ENCODE peak calls at places on chromosomes 11 and 22, in five cellular contexts. C is H9, A is neuronal stem cell, K is H1, O is trophoblast cell. Y is an unnamed sample.

GRCh38 chr22:26597026-26597425 is 7.1 kb upstream of the TPST2 start:
- DNase-seq in A (no peak), K (no peak), O (no peak), C (no peak), Y (no peak)

GRCh38 chr11:46889689-46890475 is 28.5 kb downstream of the LRP4 start:
- DNase-seq in A (peak), C (peak), O (peak), K (peak), Y (peak)

GRCh38 chr22:38201718-38202436 is at the start of gene MAFF:
- DNase-seq in A (peak), O (peak), C (peak), K (peak), Y (peak)

GRCh38 chr11:5580577-5580976 is at the start of gene OR52B6:
- DNase-seq in O (no peak), A (no peak), C (no peak), K (no peak), Y (no peak)

GRCh38 chr22:49159711-49160110 is 668.0 kb downstream of the BRD1 start:
- DNase-seq in C (no peak), A (no peak), O (no peak), K (no peak), Y (no peak)

GRCh38 chr11:28860898-28861297 is 752.7 kb downstream of the METTL15 start:
- DNase-seq in C (no peak), K (no peak), A (no peak), O (no peak), Y (peak)

GRCh38 chr11:99901175-99901574 is 785.9 kb upstream of the ARHGAP42 start:
- DNase-seq in A (no peak), O (no peak), C (no peak), K (no peak), Y (no peak)

GRCh38 chr22:37427128-37427710 is at the start of gene ELFN2:
- DNase-seq in C (no peak), K (no peak), O (no peak), A (no peak), Y (peak)

GRCh38 chr11:71222318-71223080 is 29.9 kb downstream of the SHANK2 start:
- DNase-seq in C (no peak), O (no peak), K (no peak), A (no peak), Y (no peak)

GRCh38 chr11:67356867-67357561 is 3.7 kb upstream of the POLD4 start:
- DNase-seq in C (peak), O (peak), K (peak), A (peak), Y (peak)

GRCh38 chr22:38034278-38034882 is 22.8 kb upstream of the PICK1 start:
- DNase-seq in K (peak), C (peak), O (peak), A (peak), Y (peak)

GRCh38 chr11:22711212-22711770 is 44.9 kb downstream of the GAS2 start:
- DNase-seq in K (no peak), C (no peak), O (peak), A (no peak), Y (no peak)

GRCh38 chr22:40083794-40084193 is 89.0 kb downstream of the FAM83F start:
- DNase-seq in C (no peak), O (no peak), A (no peak), K (no peak), Y (no peak)

GRCh38 chr22:32576553-32577255 is 102.1 kb downstream of the FBXO7 start:
- DNase-seq in O (no peak), C (no peak), K (no peak), A (no peak), Y (no peak)

GRCh38 chr11:91067666-91068065 is 844.8 kb upstream of the CHORDC1 start:
- DNase-seq in O (no peak), A (no peak), C (no peak), K (no peak), Y (no peak)

GRCh38 chr11:20355221-20356219 is 8.0 kb upstream of the HTATIP2 start:
- DNase-seq in K (no peak), O (peak), C (peak), A (no peak), Y (peak)

GRCh38 chr11:5037926-5038325 is 8.4 kb upstream of the OR52J3 start:
- DNase-seq in O (no peak), K (no peak), A (no peak), C (no peak), Y (no peak)

GRCh38 chr22:21698430-21699329 is 32.9 kb downstream of the PPIL2 start:
- DNase-seq in C (peak), O (no peak), A (no peak), K (no peak), Y (peak)

GRCh38 chr22:49965291-49966040 is 4.9 kb downstream of the PIM3 start:
- DNase-seq in A (no peak), C (peak), O (peak), K (peak), Y (no peak)

GRCh38 chr11:125494033-125494364 is 2.1 kb downstream of the FEZ1 start:
- DNase-seq in A (no peak), K (no peak), C (no peak), O (no peak), Y (no peak)

GRCh38 chr11:135017296-135017695 is 605.3 kb upstream of the B3GAT1 start:
- DNase-seq in O (no peak), A (no peak), K (no peak), C (no peak), Y (no peak)

GRCh38 chr11:69260622-69261021 is 33.3 kb upstream of the MYEOV start:
- DNase-seq in K (no peak), O (no peak), C (no peak), A (no peak), Y (peak)

GRCh38 chr11:112962854-112963367 is 1.7 kb downstream of the NCAM1 start:
- DNase-seq in O (no peak), K (peak), C (peak), A (peak), Y (peak)

GRCh38 chr22:24801906-24802504 is 4.0 kb upstream of the SGSM1 start:
- DNase-seq in C (no peak), A (no peak), O (no peak), K (no peak), Y (no peak)

GRCh38 chr11:128761339-128761738 is 67.5 kb downstream of the FLI1 start:
- DNase-seq in A (no peak), K (no peak), C (no peak), O (no peak), Y (no peak)

GRCh38 chr11:128759168-128759567 is 65.3 kb downstream of the FLI1 start:
- DNase-seq in C (no peak), K (no peak), O (no peak), A (no peak), Y (no peak)

GRCh38 chr11:128757886-128758612 is 64.2 kb downstream of the FLI1 start:
- DNase-seq in O (no peak), K (no peak), A (no peak), C (no peak), Y (no peak)

GRCh38 chr11:128757235-128757711 is 63.4 kb downstream of the FLI1 start:
- DNase-seq in K (no peak), O (no peak), A (no peak), C (peak), Y (peak)

DNA sequence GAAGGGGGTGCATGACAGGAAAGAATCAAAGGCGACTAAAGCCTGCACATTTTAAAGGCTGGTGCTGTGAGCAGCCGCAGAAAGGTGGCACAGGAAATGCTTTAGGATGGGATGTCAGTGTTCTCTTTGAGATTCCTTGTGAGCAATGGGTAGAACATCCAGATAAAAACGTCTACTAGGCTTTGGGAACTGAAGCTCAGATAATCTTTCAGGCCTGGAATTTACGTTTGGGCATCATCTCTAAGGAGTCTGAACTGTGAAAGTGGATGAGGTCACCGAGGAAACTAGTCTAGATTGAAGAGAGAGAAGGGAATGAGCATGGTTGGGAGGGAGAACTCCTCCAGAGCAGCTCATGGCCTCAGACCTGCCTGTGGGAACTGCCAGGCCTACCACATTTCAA is 65.7 kb downstream of the FLI1 start:
- DNase-seq in A (no peak), K (no peak), C (no peak), O (no peak), Y (peak)
- H2BK12ac ChIP-seq in A (no peak), K (no peak), C (no peak), O (no peak), Y (no peak)

GRCh38 chr22:45552017-45552411 is 49.3 kb downstream of the FBLN1 start:
- DNase-seq in C (peak), O (no peak), K (no peak), A (no peak), Y (no peak)

GRCh38 chr22:45552580-45553332 is 50.1 kb downstream of the FBLN1 start:
- DNase-seq in A (no peak), K (no peak), O (no peak), C (peak), Y (peak)

GRCh38 chr22:45554861-45555260 is 52.2 kb downstream of the FBLN1 start:
- DNase-seq in K (no peak), O (no peak), A (no peak), C (no peak), Y (no peak)

GRCh38 chr22:45553333-45554039 is 50.8 kb downstream of the FBLN1 start:
- DNase-seq in C (peak), K (peak), A (peak), O (peak), Y (peak)

GRCh38 chr22:45554040-45554406 is 51.3 kb downstream of the FBLN1 start:
- DNase-seq in O (no peak), K (no peak), C (no peak), A (no peak), Y (no peak)
- H2BK120ac ChIP-seq in O (no peak), K (no peak), C (no peak), A (no peak), Y (no peak)

GRCh38 chr11:88295028-88295427 is 42.5 kb downstream of the CTSC start:
- DNase-seq in K (no peak), O (no peak), A (no peak), C (no peak), Y (no peak)

GRCh38 chr11:88292156-88292844 is 45.2 kb downstream of the CTSC start:
- DNase-seq in K (no peak), A (no peak), C (no peak), O (no peak), Y (no peak)

GRCh38 chr11:88288560-88288959 is 49.0 kb downstream of the CTSC start:
- DNase-seq in O (no peak), K (no peak), A (no peak), C (no peak), Y (no peak)

GRCh38 chr11:88297320-88298263 is 39.9 kb downstream of the CTSC start:
- DNase-seq in A (no peak), K (no peak), O (no peak), C (no peak), Y (no peak)

DNA sequence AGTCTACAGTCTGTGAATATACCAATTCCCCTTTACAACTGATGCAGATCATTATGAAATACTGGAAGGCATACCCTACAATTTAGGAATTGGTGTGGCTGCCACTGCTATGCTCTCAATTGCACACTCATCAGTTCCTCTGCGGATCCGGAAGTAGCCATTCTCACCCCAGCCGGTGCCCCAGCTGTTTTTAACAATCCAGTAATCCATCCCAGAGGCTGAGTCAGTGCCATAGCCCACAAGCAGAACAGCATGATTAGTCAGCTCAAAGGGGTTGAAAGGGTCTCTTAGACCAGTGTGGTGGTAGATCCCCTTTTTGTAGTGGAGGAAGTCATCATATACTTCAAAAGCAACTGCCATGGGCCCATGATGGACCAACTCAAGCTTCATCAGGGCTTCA is 43.6 kb downstream of the CTSC start:
- DNase-seq in K (no peak), C (no peak), O (no peak), A (no peak), Y (no peak)
- H2BK12ac ChIP-seq in K (no peak), C (no peak), O (no peak), A (no peak), Y (no peak)

DNA sequence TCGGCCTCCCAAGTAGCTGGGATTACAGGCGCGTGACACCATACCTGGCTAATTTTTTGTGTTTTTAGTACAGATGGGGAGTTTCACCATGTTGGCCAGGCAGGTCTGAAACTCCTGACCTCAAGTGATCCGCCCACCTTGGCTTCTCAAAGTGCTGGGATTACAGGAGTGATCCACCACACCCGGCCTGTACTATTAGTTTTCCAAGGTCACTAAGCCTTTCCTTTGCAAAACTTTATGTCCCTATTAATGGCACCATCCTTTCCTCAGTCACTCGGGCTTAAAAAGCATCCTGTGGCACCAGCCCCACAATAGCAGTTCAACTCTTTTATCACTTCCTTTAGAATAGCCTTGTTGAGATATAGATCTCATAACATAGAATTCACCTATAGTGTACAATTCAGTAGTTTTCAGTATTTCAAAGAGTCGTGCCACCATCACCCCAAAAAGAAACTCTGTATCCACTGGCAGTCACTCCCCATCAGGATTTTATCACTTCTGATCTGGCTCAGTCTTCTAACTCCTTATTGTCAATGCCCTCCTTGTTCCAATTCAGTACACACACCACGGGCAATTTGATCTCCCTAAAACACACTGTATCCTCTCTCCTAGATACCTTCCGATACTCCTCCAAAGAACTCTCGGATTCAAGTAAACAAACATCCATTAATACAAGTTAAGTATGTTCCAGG is 921 bp upstream of the BCL2L13 start:
- DNase-seq in O (no peak), K (no peak), A (no peak), C (no peak), Y (no peak)
- H2BK120ac ChIP-seq in O (no peak), K (no peak), A (no peak), C (no peak), Y (peak)

Y was measured in mesenchymal stem cell.